ENCODE peak calls at places on chromosomes 3 and 15, in five cellular contexts. E is A549; Y is lung; N is small intestine; F is effector memory CD4-positive, alpha-beta T cell. I is an unnamed sample. For H3K4me1, the result is how much of the 10 kb centered on the place peaks cover.

GRCh38 chr3:128701342-128702212 is 24.4 kb upstream of the RAB7A start:
- DNase-seq in E (no peak), Y (no peak), N (no peak), F (no peak), I (no peak)

GRCh38 chr15:96746621-96747155 is 416.2 kb downstream of the NR2F2 start:
- DNase-seq in E (no peak), Y (no peak), N (no peak), F (no peak), I (no peak)

GRCh38 chr3:133408366-133408765 is 8.5 kb downstream of the BFSP2 start:
- DNase-seq in E (no peak), Y (no peak), N (no peak), F (no peak), I (no peak)

GRCh38 chr3:38576131-38577088 is 73.1 kb downstream of the SCN5A start:
- DNase-seq in E (no peak), Y (no peak), N (no peak), F (no peak), I (peak)

GRCh38 chr3:75906555-75907112 is 121.3 kb upstream of the ZNF717 start:
- DNase-seq in E (no peak), Y (no peak), N (no peak), F (no peak), I (no peak)

GRCh38 chr15:57251941-57252340 is 124.4 kb upstream of the CGNL1 start:
- DNase-seq in E (no peak), Y (no peak), N (no peak), F (no peak), I (no peak)

GRCh38 chr15:89364741-89365450 is 30.3 kb upstream of the POLG start:
- DNase-seq in E (no peak), Y (no peak), N (no peak), F (no peak), I (no peak)

GRCh38 chr15:70033109-70033508 is 64.6 kb downstream of the TLE3 start:
- DNase-seq in E (no peak), Y (no peak), N (no peak), F (no peak), I (no peak)

GRCh38 chr3:134798681-134799311 is 3.7 kb downstream of the EPHB1 start:
- DNase-seq in E (no peak), Y (peak), N (no peak), F (no peak), I (no peak)

GRCh38 chr3:22734207-22734606 is 468.9 kb upstream of the UBE2E2 start:
- DNase-seq in E (no peak), Y (no peak), N (no peak), F (no peak), I (no peak)

GRCh38 chr3:125651246-125651645 is 55.9 kb upstream of the OSBPL11 start:
- DNase-seq in E (no peak), Y (peak), N (no peak), F (no peak), I (no peak)

GRCh38 chr15:73081321-73081958 is 29.2 kb downstream of the NEO1 start:
- DNase-seq in E (peak), Y (no peak), N (peak), F (no peak), I (no peak)

GRCh38 chr3:38614091-38614490 is 35.4 kb downstream of the SCN5A start:
- DNase-seq in E (no peak), Y (no peak), N (no peak), F (no peak), I (no peak)

GRCh38 chr15:70337292-70338186 is 239.8 kb upstream of the TLE3 start:
- DNase-seq in E (no peak), Y (no peak), N (no peak), F (no peak), I (no peak)

GRCh38 chr3:114420072-114420471 is 126.2 kb downstream of the TIGIT start:
- DNase-seq in E (no peak), Y (no peak), N (no peak), F (no peak), I (no peak)

GRCh38 chr3:69008980-69009379 is 4.5 kb downstream of the EOGT start:
- DNase-seq in E (no peak), Y (no peak), N (no peak), F (no peak), I (no peak)

GRCh38 chr3:122940628-122941086 is 86.9 kb downstream of the SEMA5B start:
- DNase-seq in E (no peak), Y (no peak), N (no peak), F (no peak), I (no peak)

GRCh38 chr15:79453446-79453845 is 21.3 kb downstream of the MINAR1 start:
- DNase-seq in E (no peak), Y (peak), N (no peak), F (no peak), I (peak)

GRCh38 chr15:63509056-63509696 is 4.8 kb downstream of the USP3 start:
- DNase-seq in E (no peak), Y (no peak), N (no peak), F (no peak), I (no peak)

GRCh38 chr3:143855183-143855582 is 6.9 kb upstream of the SLC9A9 start:
- DNase-seq in E (no peak), Y (no peak), N (no peak), F (no peak), I (no peak)

GRCh38 chr3:197434841-197435240 is 120.9 kb downstream of the BDH1 start:
- DNase-seq in E (no peak), Y (no peak), N (no peak), F (no peak), I (no peak)

GRCh38 chr15:80526556-80527340 is 122.6 kb downstream of the ARNT2 start:
- DNase-seq in E (no peak), Y (no peak), N (no peak), F (no peak), I (peak)

GRCh38 chr15:73325191-73325980 is 43.4 kb downstream of the HCN4 start:
- DNase-seq in E (no peak), Y (no peak), N (no peak), F (no peak), I (no peak)

GRCh38 chr3:47781326-47781684 is 388 bp downstream of the SMARCC1 start:
- DNase-seq in E (peak), Y (peak), N (peak), F (peak), I (no peak)

GRCh38 chr15:89330881-89331595 is 3.6 kb downstream of the POLG start:
- DNase-seq in E (no peak), Y (no peak), N (no peak), F (no peak), I (no peak)

GRCh38 chr3:148881286-148881685 is 16.2 kb downstream of the CPA3 start:
- DNase-seq in E (no peak), Y (no peak), N (no peak), F (no peak), I (no peak)

GRCh38 chr15:84961114-84961452 is 20.6 kb upstream of the PDE8A start:
- DNase-seq in E (no peak), Y (no peak), N (no peak), F (no peak), I (no peak)

GRCh38 chr3:107346559-107346958 is 30.7 kb upstream of the CCDC54 start:
- DNase-seq in E (no peak), Y (no peak), N (no peak), F (no peak), I (no peak)

GRCh38 chr3:9448643-9449042 is 51.2 kb downstream of the SETD5 start:
- DNase-seq in E (peak), Y (no peak), N (no peak), F (no peak), I (no peak)

GRCh38 chr3:71759401-71759800 is 5.7 kb downstream of the GPR27 start:
- DNase-seq in E (no peak), Y (no peak), N (no peak), F (no peak), I (no peak)

GRCh38 chr3:71754610-71755253 is 1.1 kb downstream of the GPR27 start:
- DNase-seq in E (no peak), Y (no peak), N (no peak), F (no peak), I (no peak)

GRCh38 chr3:71760140-71760539 is 6.5 kb downstream of the GPR27 start:
- DNase-seq in E (no peak), Y (no peak), N (no peak), F (no peak), I (no peak)
- H3K4me1 ChIP-seq in E (under half), Y (under half), N (under half), F (under half), I (under half)

GRCh38 chr3:187025656-187026320 is 95.5 kb downstream of the ST6GAL1 start:
- DNase-seq in E (no peak), Y (no peak), N (no peak), F (no peak), I (no peak)
- H3K4me1 ChIP-seq in E (under half), Y (under half), N (under half), F (under half), I (under half)

GRCh38 chr3:56494679-56495322 is 26.5 kb upstream of the ERC2 start:
- DNase-seq in E (peak), Y (peak), N (peak), F (peak), I (no peak)

DNA sequence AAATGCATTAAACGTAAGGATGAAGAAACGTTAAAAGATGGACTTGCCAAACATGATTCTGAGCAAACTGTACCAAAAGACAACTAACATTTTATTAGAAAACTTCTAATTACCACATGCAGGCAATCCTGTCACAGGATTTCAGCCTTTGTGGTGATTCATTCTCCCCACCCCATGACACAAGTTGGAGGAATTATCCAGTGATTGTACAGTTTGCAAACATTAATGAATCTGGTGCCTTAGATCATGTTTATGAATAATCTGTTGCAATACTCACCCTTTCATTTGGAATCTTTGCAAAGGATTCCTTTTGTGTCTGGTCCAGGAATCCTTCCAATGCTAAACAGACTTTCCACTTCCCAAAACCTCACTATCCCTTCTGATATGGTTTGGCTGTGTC is 23.3 kb upstream of the ERC2 start:
- DNase-seq in E (no peak), Y (no peak), N (no peak), F (no peak), I (no peak)
- H3K4me1 ChIP-seq in E (under half), Y (under half), N (under half), F (under half), I (under half)

GRCh38 chr3:188171682-188172467 is 17.9 kb downstream of the LPP start:
- DNase-seq in E (no peak), Y (no peak), N (no peak), F (no peak), I (no peak)
- H3K4me1 ChIP-seq in E (half or more), Y (under half), N (under half), F (under half), I (half or more)

DNA sequence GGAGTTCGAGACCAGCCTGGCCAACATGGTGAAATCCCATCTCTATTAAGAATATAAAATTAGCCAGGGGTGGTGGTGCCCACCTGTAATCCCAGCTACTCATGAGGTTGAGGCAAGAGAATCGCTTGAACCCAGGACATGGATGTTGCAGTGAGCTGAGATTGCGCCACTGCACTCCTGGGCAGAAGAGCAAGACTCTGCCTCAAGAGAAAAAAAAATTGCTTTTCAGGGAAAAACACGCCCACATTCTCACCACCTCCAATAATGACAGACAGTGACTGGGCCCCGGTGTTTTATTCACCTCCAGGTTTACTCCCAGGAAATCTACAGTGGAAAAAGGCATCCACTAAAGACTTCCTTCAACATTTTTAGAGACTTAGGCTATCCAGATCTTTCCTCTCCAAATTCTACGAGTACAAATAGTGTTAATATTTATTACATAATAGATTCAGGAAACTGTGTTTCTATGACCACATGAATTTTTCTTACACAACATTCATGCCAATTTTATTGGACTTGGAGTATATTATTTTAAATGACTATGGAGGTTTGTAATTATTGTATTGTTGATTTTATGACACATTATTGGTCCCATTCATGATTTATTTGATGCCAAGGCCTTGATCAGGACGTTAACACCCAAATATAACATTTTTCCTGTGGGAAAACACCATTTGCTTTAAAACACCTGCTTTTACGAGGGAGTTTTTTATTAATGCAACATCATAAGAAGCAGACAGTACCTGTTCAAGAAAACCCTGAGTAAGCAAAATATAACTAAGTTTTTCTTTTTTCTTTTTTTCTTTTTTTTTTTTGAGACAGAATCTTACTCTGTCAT is 26.6 kb downstream of the IGF2BP2 start:
- DNase-seq in E (no peak), Y (no peak), N (no peak), F (no peak), I (no peak)
- H3K4me1 ChIP-seq in E (under half), Y (under half), N (under half), F (under half), I (under half)

GRCh38 chr3:141370065-141370533 is 1.8 kb downstream of the ZBTB38 start:
- DNase-seq in E (peak), Y (peak), N (peak), F (peak), I (no peak)
- H3K4me1 ChIP-seq in E (half or more), Y (under half), N (under half), F (under half), I (under half)